ENCODE peak calls at places on chromosome 18, in four cellular contexts. H is T-helper 9 cell, G is left cardiac atrium, N is iris pigment epithelial cell. W is an unnamed sample.

GRCh38 chr18:70280007-70280925 is 8.6 kb upstream of the SOCS6 start:
- DNase-seq in H (no peak), G (no peak), N (peak), W (no peak)

GRCh38 chr18:53997064-53997463 is 227.4 kb downstream of the MBD2 start:
- DNase-seq in H (no peak), G (no peak), N (no peak), W (no peak)

GRCh38 chr18:44586782-44587524 is 93.7 kb upstream of the SETBP1 start:
- DNase-seq in H (no peak), G (no peak), N (no peak), W (no peak)

GRCh38 chr18:63157293-63158011 is 162.1 kb downstream of the BCL2 start:
- DNase-seq in H (no peak), G (no peak), N (no peak), W (no peak)

GRCh38 chr18:55779711-55780590 is 192.0 kb upstream of the TCF4 start:
- DNase-seq in H (no peak), G (peak), N (no peak), W (peak)

GRCh38 chr18:40624959-40625358 is 1330.1 kb upstream of the PIK3C3 start:
- DNase-seq in H (no peak), G (no peak), N (no peak), W (no peak)

GRCh38 chr18:48832961-48833700 is 117.6 kb downstream of the SMAD7 start:
- DNase-seq in H (no peak), G (peak), N (peak), W (peak)

GRCh38 chr18:9434240-9434701 is 41.0 kb upstream of the RALBP1 start:
- DNase-seq in H (no peak), G (no peak), N (no peak), W (no peak)

GRCh38 chr18:59744271-59744721 is 47.1 kb upstream of the CCBE1 start:
- DNase-seq in H (no peak), G (no peak), N (peak), W (no peak)

GRCh38 chr18:60047556-60047955 is 147.8 kb downstream of the PMAIP1 start:
- DNase-seq in H (no peak), G (no peak), N (no peak), W (no peak)

GRCh38 chr18:39561136-39561535 is 1995.5 kb upstream of the CELF4 start:
- DNase-seq in H (no peak), G (no peak), N (no peak), W (no peak)

GRCh38 chr18:57644540-57644939 is 22.9 kb upstream of the NARS1 start:
- DNase-seq in H (no peak), G (no peak), N (peak), W (no peak)

GRCh38 chr18:36525913-36526312 is 228.4 kb downstream of the FHOD3 start:
- DNase-seq in H (no peak), G (no peak), N (no peak), W (no peak)

GRCh38 chr18:78983530-78983929 is 3.9 kb downstream of the SALL3 start:
- DNase-seq in H (no peak), G (no peak), N (no peak), W (no peak)

GRCh38 chr18:31451625-31452024 is 4.1 kb downstream of the DSG3 start:
- DNase-seq in H (no peak), G (no peak), N (no peak), W (no peak)

GRCh38 chr18:57581301-57581934 is 5.1 kb downstream of the FECH start:
- DNase-seq in H (no peak), G (no peak), N (no peak), W (no peak)

GRCh38 chr18:44458777-44459176 is 221.9 kb upstream of the SETBP1 start:
- DNase-seq in H (no peak), G (no peak), N (peak), W (no peak)

GRCh38 chr18:76456823-76457222 is 38.2 kb downstream of the ZNF516 start:
- DNase-seq in H (no peak), G (no peak), N (no peak), W (no peak)

GRCh38 chr18:35205199-35205712 is 35.6 kb upstream of the ZNF397 start:
- DNase-seq in H (no peak), G (no peak), N (no peak), W (no peak)

GRCh38 chr18:13520741-13521140 is 205.6 kb downstream of the FAM210A start:
- DNase-seq in H (no peak), G (no peak), N (no peak), W (no peak)

GRCh38 chr18:45687617-45688016 is 36.4 kb upstream of the SLC14A1 start:
- DNase-seq in H (no peak), G (no peak), N (no peak), W (no peak)

GRCh38 chr18:3397031-3397750 is 52.8 kb upstream of the TGIF1 start:
- DNase-seq in H (no peak), G (no peak), N (no peak), W (no peak)

GRCh38 chr18:74376523-74376922 is 60.9 kb downstream of the C18orf63 start:
- DNase-seq in H (no peak), G (no peak), N (no peak), W (no peak)

GRCh38 chr18:74451148-74451547 is 6.0 kb downstream of the DIPK1C start:
- DNase-seq in H (no peak), G (no peak), N (no peak), W (no peak)

GRCh38 chr18:2914185-2914584 is 67.4 kb downstream of the EMILIN2 start:
- DNase-seq in H (no peak), G (no peak), N (no peak), W (peak)

GRCh38 chr18:11901826-11902438 is 6.2 kb downstream of the MPPE1 start:
- DNase-seq in H (no peak), G (no peak), N (no peak), W (no peak)

GRCh38 chr18:54852780-54853675 is 24.8 kb downstream of the RAB27B start:
- DNase-seq in H (no peak), G (no peak), N (peak), W (no peak)

GRCh38 chr18:35861367-35862114 is 110.9 kb upstream of the RMP24 start:
- DNase-seq in H (no peak), G (peak), N (peak), W (no peak)